ENCODE peak calls at places on chromosomes 1 and 21, in nine cellular contexts. One of them, this sample, is unnamed.

GRCh38 chr1:25197235-25197930 is 34.9 kb downstream of the SYF2 start:
- DNase-seq in AG09319: no peak
- DNase-seq in fibroblast of lung: no peak
- DNase-seq in tibial artery: no peak
- DNase-seq in BJ: no peak
- DNase-seq in astrocyte of the cerebellum: no peak
- DNase-seq in HFF-Myc: no peak
- DNase-seq in K562: no peak
- DNase-seq in AG04450: no peak
- DNase-seq in this sample: no peak

GRCh38 chr1:181044449-181044966 is 10.7 kb downstream of the MR1 start:
- DNase-seq in AG09319: no peak
- DNase-seq in fibroblast of lung: no peak
- DNase-seq in tibial artery: no peak
- DNase-seq in BJ: no peak
- DNase-seq in astrocyte of the cerebellum: no peak
- DNase-seq in HFF-Myc: no peak
- DNase-seq in K562: no peak
- DNase-seq in AG04450: no peak
- DNase-seq in this sample: no peak

GRCh38 chr1:153355445-153356071 is 2.1 kb upstream of the S100A9 start:
- DNase-seq in AG09319: peak; percentile 1
- DNase-seq in fibroblast of lung: peak; percentile 50
- DNase-seq in tibial artery: peak; percentile 49
- DNase-seq in BJ: no peak
- DNase-seq in astrocyte of the cerebellum: no peak
- DNase-seq in HFF-Myc: peak; percentile 5
- DNase-seq in K562: peak; percentile 68
- DNase-seq in AG04450: no peak
- DNase-seq in this sample: peak; percentile 46

GRCh38 chr1:15028117-15028516 is 125.4 kb upstream of the TMEM51 start:
- DNase-seq in AG09319: peak; percentile 91
- DNase-seq in fibroblast of lung: peak; percentile 28
- DNase-seq in tibial artery: peak; percentile 53
- DNase-seq in BJ: peak; percentile 74
- DNase-seq in astrocyte of the cerebellum: peak; percentile 96
- DNase-seq in HFF-Myc: peak; percentile 32
- DNase-seq in K562: no peak
- DNase-seq in AG04450: peak; percentile 24
- DNase-seq in this sample: peak; percentile 89

GRCh38 chr1:84890581-84890980 is 2.4 kb downstream of the LPAR3 start:
- DNase-seq in AG09319: no peak
- DNase-seq in fibroblast of lung: no peak
- DNase-seq in tibial artery: no peak
- DNase-seq in BJ: no peak
- DNase-seq in astrocyte of the cerebellum: no peak
- DNase-seq in HFF-Myc: no peak
- DNase-seq in K562: no peak
- DNase-seq in AG04450: no peak
- DNase-seq in this sample: no peak

GRCh38 chr1:101137144-101138126 is 99.4 kb upstream of the S1PR1 start:
- DNase-seq in AG09319: peak; percentile 18
- DNase-seq in fibroblast of lung: peak; percentile 47
- DNase-seq in tibial artery: no peak
- DNase-seq in BJ: peak; percentile 26
- DNase-seq in astrocyte of the cerebellum: peak; percentile 50
- DNase-seq in HFF-Myc: no peak
- DNase-seq in K562: no peak
- DNase-seq in AG04450: no peak
- DNase-seq in this sample: peak; percentile 74

GRCh38 chr1:14443164-14443787 is 155.2 kb upstream of the KAZN start:
- DNase-seq in AG09319: no peak
- DNase-seq in fibroblast of lung: no peak
- DNase-seq in tibial artery: no peak
- DNase-seq in BJ: no peak
- DNase-seq in astrocyte of the cerebellum: peak; percentile 15
- DNase-seq in HFF-Myc: peak; percentile 6
- DNase-seq in K562: peak; percentile 92
- DNase-seq in AG04450: no peak
- DNase-seq in this sample: no peak

GRCh38 chr1:29849038-29849750 is 612.9 kb downstream of the PTPRU start:
- DNase-seq in AG09319: peak; percentile 4
- DNase-seq in fibroblast of lung: peak; percentile 32
- DNase-seq in tibial artery: no peak
- DNase-seq in BJ: no peak
- DNase-seq in astrocyte of the cerebellum: no peak
- DNase-seq in HFF-Myc: peak; percentile 26
- DNase-seq in K562: peak; percentile 33
- DNase-seq in AG04450: no peak
- DNase-seq in this sample: peak; percentile 38

GRCh38 chr1:47227370-47228232 is 4.4 kb downstream of the TAL1 start:
- DNase-seq in AG09319: no peak
- DNase-seq in fibroblast of lung: no peak
- DNase-seq in tibial artery: no peak
- DNase-seq in BJ: no peak
- DNase-seq in astrocyte of the cerebellum: no peak
- DNase-seq in HFF-Myc: no peak
- DNase-seq in K562: no peak
- DNase-seq in AG04450: no peak
- DNase-seq in this sample: no peak

GRCh38 chr1:219537182-219537581 is 75.7 kb downstream of the ZC3H11B start:
- DNase-seq in AG09319: no peak
- DNase-seq in fibroblast of lung: no peak
- DNase-seq in tibial artery: no peak
- DNase-seq in BJ: no peak
- DNase-seq in astrocyte of the cerebellum: no peak
- DNase-seq in HFF-Myc: no peak
- DNase-seq in K562: no peak
- DNase-seq in AG04450: no peak
- DNase-seq in this sample: no peak

GRCh38 chr1:105138445-105138821 is 1388.7 kb downstream of the AMY1C start:
- DNase-seq in AG09319: no peak
- DNase-seq in fibroblast of lung: peak; percentile 10
- DNase-seq in tibial artery: no peak
- DNase-seq in BJ: no peak
- DNase-seq in astrocyte of the cerebellum: no peak
- DNase-seq in HFF-Myc: no peak
- DNase-seq in K562: no peak
- DNase-seq in AG04450: no peak
- DNase-seq in this sample: no peak

GRCh38 chr1:218367118-218367517 is 22.0 kb downstream of the TGFB2 start:
- DNase-seq in AG09319: no peak
- DNase-seq in fibroblast of lung: no peak
- DNase-seq in tibial artery: no peak
- DNase-seq in BJ: no peak
- DNase-seq in astrocyte of the cerebellum: no peak
- DNase-seq in HFF-Myc: no peak
- DNase-seq in K562: no peak
- DNase-seq in AG04450: no peak
- DNase-seq in this sample: no peak

GRCh38 chr1:203046984-203047630 is 20.8 kb downstream of the PPFIA4 start:
- DNase-seq in AG09319: peak; percentile 29
- DNase-seq in fibroblast of lung: peak; percentile 73
- DNase-seq in tibial artery: no peak
- DNase-seq in BJ: peak; percentile 35
- DNase-seq in astrocyte of the cerebellum: peak; percentile 18
- DNase-seq in HFF-Myc: no peak
- DNase-seq in K562: no peak
- DNase-seq in AG04450: peak; percentile 41
- DNase-seq in this sample: peak; percentile 75

DNA sequence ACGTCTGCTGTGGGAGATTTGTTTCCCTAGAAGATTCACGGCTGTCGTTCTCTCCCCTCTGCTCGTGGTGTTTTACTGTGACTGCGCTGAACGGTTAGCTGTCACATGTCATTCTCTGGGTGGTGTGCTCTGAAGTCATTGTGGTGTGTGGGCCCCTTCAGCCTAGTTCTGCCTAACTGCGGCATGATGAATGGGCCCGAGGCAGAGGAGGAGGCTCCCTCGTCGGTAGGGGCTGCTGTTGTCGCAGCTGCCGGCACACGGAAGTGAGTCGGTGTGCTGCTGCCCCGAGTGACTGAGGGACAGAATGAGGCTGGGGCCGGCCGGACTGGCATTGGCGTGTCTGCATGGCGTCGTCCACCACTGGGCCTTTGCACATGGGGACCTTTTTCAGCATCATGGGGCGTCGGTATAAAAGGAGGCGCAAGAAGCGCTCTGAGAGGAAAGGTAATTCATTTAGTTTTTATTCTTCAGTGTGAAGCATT is 77.9 kb downstream of the ADARB1 start:
- DNase-seq in AG09319: no peak
- DNase-seq in fibroblast of lung: no peak
- DNase-seq in tibial artery: no peak
- DNase-seq in BJ: no peak
- DNase-seq in astrocyte of the cerebellum: no peak
- DNase-seq in HFF-Myc: no peak
- DNase-seq in K562: peak; percentile 87
- DNase-seq in AG04450: no peak
- DNase-seq in this sample: no peak
- TF ChIP-seq CTCF in AG09319: no peak
- TF ChIP-seq CTCF in fibroblast of lung: peak; percentile 18
- TF ChIP-seq CTCF in tibial artery: no peak
- TF ChIP-seq CTCF in BJ: no peak
- TF ChIP-seq CTCF in astrocyte of the cerebellum: peak; percentile 65
- TF ChIP-seq CTCF in HFF-Myc: no peak
- TF ChIP-seq CTCF in K562: peak; percentile 97
- TF ChIP-seq CTCF in AG04450: no peak
- TF ChIP-seq CTCF in this sample: no peak

GRCh38 chr1:27336756-27337155 is 5.1 kb upstream of the SYTL1 start:
- DNase-seq in AG09319: no peak
- DNase-seq in fibroblast of lung: no peak
- DNase-seq in tibial artery: no peak
- DNase-seq in BJ: no peak
- DNase-seq in astrocyte of the cerebellum: no peak
- DNase-seq in HFF-Myc: no peak
- DNase-seq in K562: no peak
- DNase-seq in AG04450: no peak
- DNase-seq in this sample: no peak

GRCh38 chr1:27332536-27333281 is 9.1 kb upstream of the SYTL1 start:
- DNase-seq in AG09319: no peak
- DNase-seq in fibroblast of lung: peak; percentile 35
- DNase-seq in tibial artery: no peak
- DNase-seq in BJ: no peak
- DNase-seq in astrocyte of the cerebellum: no peak
- DNase-seq in HFF-Myc: no peak
- DNase-seq in K562: peak; percentile 85
- DNase-seq in AG04450: no peak
- DNase-seq in this sample: peak; percentile 39

GRCh38 chr1:27338751-27339150 is 3.1 kb upstream of the SYTL1 start:
- DNase-seq in AG09319: no peak
- DNase-seq in fibroblast of lung: no peak
- DNase-seq in tibial artery: no peak
- DNase-seq in BJ: no peak
- DNase-seq in astrocyte of the cerebellum: no peak
- DNase-seq in HFF-Myc: no peak
- DNase-seq in K562: no peak
- DNase-seq in AG04450: no peak
- DNase-seq in this sample: no peak

GRCh38 chr1:27333717-27334279 is 8.0 kb upstream of the SYTL1 start:
- DNase-seq in AG09319: no peak
- DNase-seq in fibroblast of lung: no peak
- DNase-seq in tibial artery: no peak
- DNase-seq in BJ: no peak
- DNase-seq in astrocyte of the cerebellum: no peak
- DNase-seq in HFF-Myc: no peak
- DNase-seq in K562: no peak
- DNase-seq in AG04450: no peak
- DNase-seq in this sample: no peak

GRCh38 chr1:27335506-27336422 is 6.1 kb upstream of the SYTL1 start:
- DNase-seq in AG09319: no peak
- DNase-seq in fibroblast of lung: no peak
- DNase-seq in tibial artery: no peak
- DNase-seq in BJ: no peak
- DNase-seq in astrocyte of the cerebellum: no peak
- DNase-seq in HFF-Myc: no peak
- DNase-seq in K562: no peak
- DNase-seq in AG04450: no peak
- DNase-seq in this sample: no peak
- TF ChIP-seq CTCF in AG09319: no peak
- TF ChIP-seq CTCF in fibroblast of lung: no peak
- TF ChIP-seq CTCF in tibial artery: no peak
- TF ChIP-seq CTCF in BJ: no peak
- TF ChIP-seq CTCF in astrocyte of the cerebellum: no peak
- TF ChIP-seq CTCF in HFF-Myc: no peak
- TF ChIP-seq CTCF in K562: no peak
- TF ChIP-seq CTCF in AG04450: no peak
- TF ChIP-seq CTCF in this sample: no peak

GRCh38 chr1:33635336-33636012 is 163.0 kb downstream of the ZSCAN20 start:
- DNase-seq in AG09319: no peak
- DNase-seq in fibroblast of lung: no peak
- DNase-seq in tibial artery: no peak
- DNase-seq in BJ: no peak
- DNase-seq in astrocyte of the cerebellum: no peak
- DNase-seq in HFF-Myc: no peak
- DNase-seq in K562: no peak
- DNase-seq in AG04450: no peak
- DNase-seq in this sample: no peak

GRCh38 chr1:33634143-33634542 is 161.7 kb downstream of the ZSCAN20 start:
- DNase-seq in AG09319: no peak
- DNase-seq in fibroblast of lung: no peak
- DNase-seq in tibial artery: no peak
- DNase-seq in BJ: no peak
- DNase-seq in astrocyte of the cerebellum: no peak
- DNase-seq in HFF-Myc: no peak
- DNase-seq in K562: no peak
- DNase-seq in AG04450: no peak
- DNase-seq in this sample: no peak

GRCh38 chr1:33634806-33635205 is 162.4 kb downstream of the ZSCAN20 start:
- DNase-seq in AG09319: no peak
- DNase-seq in fibroblast of lung: no peak
- DNase-seq in tibial artery: peak; percentile 29
- DNase-seq in BJ: no peak
- DNase-seq in astrocyte of the cerebellum: no peak
- DNase-seq in HFF-Myc: no peak
- DNase-seq in K562: peak; percentile 58
- DNase-seq in AG04450: no peak
- DNase-seq in this sample: peak; percentile 31

GRCh38 chr1:33636209-33636608 is 163.8 kb downstream of the ZSCAN20 start:
- DNase-seq in AG09319: no peak
- DNase-seq in fibroblast of lung: no peak
- DNase-seq in tibial artery: no peak
- DNase-seq in BJ: no peak
- DNase-seq in astrocyte of the cerebellum: no peak
- DNase-seq in HFF-Myc: no peak
- DNase-seq in K562: no peak
- DNase-seq in AG04450: no peak
- DNase-seq in this sample: no peak

GRCh38 chr1:33633019-33633801 is 160.8 kb downstream of the ZSCAN20 start:
- DNase-seq in AG09319: peak; percentile 68
- DNase-seq in fibroblast of lung: peak; percentile 78
- DNase-seq in tibial artery: peak; percentile 93
- DNase-seq in BJ: peak; percentile 16
- DNase-seq in astrocyte of the cerebellum: peak; percentile 74
- DNase-seq in HFF-Myc: peak; percentile 67
- DNase-seq in K562: peak; percentile 85
- DNase-seq in AG04450: peak; percentile 75
- DNase-seq in this sample: peak; percentile 90
- TF ChIP-seq CTCF in AG09319: no peak
- TF ChIP-seq CTCF in fibroblast of lung: peak; percentile 99
- TF ChIP-seq CTCF in tibial artery: peak; percentile 82
- TF ChIP-seq CTCF in BJ: peak; percentile 100
- TF ChIP-seq CTCF in astrocyte of the cerebellum: peak; percentile 100
- TF ChIP-seq CTCF in HFF-Myc: peak; percentile 99
- TF ChIP-seq CTCF in K562: peak; percentile 100
- TF ChIP-seq CTCF in AG04450: peak; percentile 100
- TF ChIP-seq CTCF in this sample: peak; percentile 100

GRCh38 chr1:223752721-223753515 is 40.6 kb downstream of the CAPN2 start:
- DNase-seq in AG09319: no peak
- DNase-seq in fibroblast of lung: no peak
- DNase-seq in tibial artery: no peak
- DNase-seq in BJ: no peak
- DNase-seq in astrocyte of the cerebellum: no peak
- DNase-seq in HFF-Myc: no peak
- DNase-seq in K562: no peak
- DNase-seq in AG04450: no peak
- DNase-seq in this sample: no peak
- TF ChIP-seq CTCF in AG09319: no peak
- TF ChIP-seq CTCF in fibroblast of lung: no peak
- TF ChIP-seq CTCF in tibial artery: no peak
- TF ChIP-seq CTCF in BJ: no peak
- TF ChIP-seq CTCF in astrocyte of the cerebellum: no peak
- TF ChIP-seq CTCF in HFF-Myc: no peak
- TF ChIP-seq CTCF in K562: no peak
- TF ChIP-seq CTCF in AG04450: no peak
- TF ChIP-seq CTCF in this sample: no peak